ENCODE peak calls at places on chromosomes 13 and 19, in nine cellular contexts. One of them, this sample, is unnamed.
A peak's percentile ranks its signal among the peaks of the same experiment; 100 is the strongest.

GRCh38 chr13:64924401-64924800 is 2305.7 kb downstream of the PCDH9 start:
- DNase-seq in IMR-90: no peak
- DNase-seq in tibial nerve: no peak
- DNase-seq in A549: no peak
- DNase-seq in endothelial cell of umbilical vein: no peak
- DNase-seq in tibial artery: no peak
- DNase-seq in H9: no peak
- DNase-seq in left lung: no peak
- DNase-seq in colonic mucosa: no peak
- DNase-seq in this sample: no peak

GRCh38 chr19:18304496-18305312 is 18.2 kb downstream of the LSM4 start:
- DNase-seq in endothelial cell of umbilical vein: peak; percentile 83
- DNase-seq in colonic mucosa: peak; percentile 67
- DNase-seq in H9: peak; percentile 65
- DNase-seq in IMR-90: peak; percentile 83
- DNase-seq in A549: peak; percentile 79
- DNase-seq in tibial nerve: peak; percentile 77
- DNase-seq in tibial artery: peak; percentile 97
- DNase-seq in left lung: peak; percentile 86
- DNase-seq in this sample: peak; percentile 91

GRCh38 chr13:44414771-44415170 is 41.1 kb downstream of the SERP2 start:
- DNase-seq in IMR-90: no peak
- DNase-seq in A549: no peak
- DNase-seq in H9: no peak
- DNase-seq in colonic mucosa: no peak
- DNase-seq in left lung: no peak
- DNase-seq in endothelial cell of umbilical vein: no peak
- DNase-seq in tibial artery: no peak
- DNase-seq in tibial nerve: no peak
- DNase-seq in this sample: no peak

GRCh38 chr13:33060815-33061214 is 44.6 kb downstream of the KL start:
- DNase-seq in endothelial cell of umbilical vein: no peak
- DNase-seq in A549: no peak
- DNase-seq in left lung: no peak
- DNase-seq in colonic mucosa: no peak
- DNase-seq in tibial artery: no peak
- DNase-seq in tibial nerve: no peak
- DNase-seq in IMR-90: no peak
- DNase-seq in H9: no peak
- DNase-seq in this sample: no peak

GRCh38 chr13:109007946-109008345 is 378.5 kb downstream of the MYO16 start:
- DNase-seq in colonic mucosa: no peak
- DNase-seq in IMR-90: peak; percentile 29
- DNase-seq in left lung: no peak
- DNase-seq in tibial nerve: no peak
- DNase-seq in H9: no peak
- DNase-seq in A549: no peak
- DNase-seq in endothelial cell of umbilical vein: no peak
- DNase-seq in tibial artery: no peak
- DNase-seq in this sample: no peak

GRCh38 chr13:96817336-96817941 is 176.8 kb downstream of the OXGR1 start:
- DNase-seq in tibial nerve: no peak
- DNase-seq in left lung: no peak
- DNase-seq in colonic mucosa: no peak
- DNase-seq in A549: peak; percentile 8
- DNase-seq in IMR-90: peak; percentile 10
- DNase-seq in tibial artery: no peak
- DNase-seq in H9: no peak
- DNase-seq in endothelial cell of umbilical vein: peak; percentile 10
- DNase-seq in this sample: no peak

GRCh38 chr19:40265055-40265762 is 19.9 kb downstream of the AKT2 start:
- DNase-seq in tibial nerve: no peak
- DNase-seq in colonic mucosa: no peak
- DNase-seq in endothelial cell of umbilical vein: no peak
- DNase-seq in left lung: no peak
- DNase-seq in H9: no peak
- DNase-seq in tibial artery: no peak
- DNase-seq in IMR-90: no peak
- DNase-seq in A549: no peak
- DNase-seq in this sample: no peak

GRCh38 chr13:46586766-46587509 is 34.0 kb downstream of the LRCH1 start:
- DNase-seq in tibial artery: no peak
- DNase-seq in H9: no peak
- DNase-seq in tibial nerve: no peak
- DNase-seq in colonic mucosa: no peak
- DNase-seq in A549: no peak
- DNase-seq in left lung: no peak
- DNase-seq in IMR-90: no peak
- DNase-seq in endothelial cell of umbilical vein: no peak
- DNase-seq in this sample: no peak

GRCh38 chr13:35699805-35700204 is 223.3 kb upstream of the MAB21L1 start:
- DNase-seq in IMR-90: peak; percentile 66
- DNase-seq in tibial nerve: no peak
- DNase-seq in endothelial cell of umbilical vein: no peak
- DNase-seq in H9: no peak
- DNase-seq in A549: no peak
- DNase-seq in colonic mucosa: no peak
- DNase-seq in left lung: no peak
- DNase-seq in tibial artery: no peak
- DNase-seq in this sample: no peak

GRCh38 chr13:34156841-34157365 is 339.0 kb downstream of the RFC3 start:
- DNase-seq in endothelial cell of umbilical vein: peak; percentile 99
- DNase-seq in H9: peak; percentile 59
- DNase-seq in tibial artery: peak; percentile 89
- DNase-seq in A549: peak; percentile 95
- DNase-seq in colonic mucosa: peak; percentile 81
- DNase-seq in IMR-90: peak; percentile 95
- DNase-seq in tibial nerve: peak; percentile 16
- DNase-seq in left lung: peak; percentile 82
- DNase-seq in this sample: peak; percentile 80

GRCh38 chr19:38993271-38993670 is 17.7 kb upstream of the FBXO17 start:
- DNase-seq in left lung: no peak
- DNase-seq in endothelial cell of umbilical vein: peak; percentile 62
- DNase-seq in IMR-90: peak; percentile 74
- DNase-seq in A549: peak; percentile 68
- DNase-seq in colonic mucosa: no peak
- DNase-seq in H9: no peak
- DNase-seq in tibial artery: no peak
- DNase-seq in tibial nerve: no peak
- DNase-seq in this sample: no peak

GRCh38 chr19:36916991-36917390 is 859 bp downstream of the ZNF568 start:
- DNase-seq in left lung: no peak
- DNase-seq in IMR-90: peak; percentile 33
- DNase-seq in tibial nerve: no peak
- DNase-seq in A549: peak; percentile 9
- DNase-seq in H9: no peak
- DNase-seq in endothelial cell of umbilical vein: no peak
- DNase-seq in colonic mucosa: no peak
- DNase-seq in tibial artery: no peak
- DNase-seq in this sample: no peak

GRCh38 chr19:27776020-27776419 is 1436.9 kb downstream of the UQCRFS1 start:
- DNase-seq in IMR-90: peak; percentile 31
- DNase-seq in tibial artery: no peak
- DNase-seq in H9: peak; percentile 39
- DNase-seq in A549: peak; percentile 84
- DNase-seq in endothelial cell of umbilical vein: no peak
- DNase-seq in colonic mucosa: no peak
- DNase-seq in tibial nerve: no peak
- DNase-seq in left lung: no peak
- DNase-seq in this sample: no peak

GRCh38 chr19:45102481-45102880 is 9.5 kb downstream of the PPP1R37 start:
- DNase-seq in colonic mucosa: no peak
- DNase-seq in endothelial cell of umbilical vein: no peak
- DNase-seq in tibial artery: no peak
- DNase-seq in left lung: no peak
- DNase-seq in H9: no peak
- DNase-seq in IMR-90: no peak
- DNase-seq in tibial nerve: no peak
- DNase-seq in A549: no peak
- DNase-seq in this sample: no peak

GRCh38 chr19:45100202-45100600 is 7.2 kb downstream of the PPP1R37 start:
- DNase-seq in left lung: no peak
- DNase-seq in tibial nerve: no peak
- DNase-seq in IMR-90: no peak
- DNase-seq in A549: no peak
- DNase-seq in tibial artery: no peak
- DNase-seq in colonic mucosa: no peak
- DNase-seq in endothelial cell of umbilical vein: no peak
- DNase-seq in H9: no peak
- DNase-seq in this sample: no peak

GRCh38 chr19:45099465-45100201 is 6.7 kb downstream of the PPP1R37 start:
- DNase-seq in tibial artery: no peak
- DNase-seq in colonic mucosa: no peak
- DNase-seq in H9: no peak
- DNase-seq in IMR-90: peak; percentile 46
- DNase-seq in tibial nerve: no peak
- DNase-seq in A549: no peak
- DNase-seq in left lung: no peak
- DNase-seq in endothelial cell of umbilical vein: no peak
- DNase-seq in this sample: no peak

GRCh38 chr19:45101796-45102195 is 8.8 kb downstream of the PPP1R37 start:
- DNase-seq in endothelial cell of umbilical vein: no peak
- DNase-seq in A549: no peak
- DNase-seq in colonic mucosa: no peak
- DNase-seq in IMR-90: no peak
- DNase-seq in tibial nerve: no peak
- DNase-seq in tibial artery: no peak
- DNase-seq in H9: no peak
- DNase-seq in left lung: no peak
- DNase-seq in this sample: no peak

DNA sequence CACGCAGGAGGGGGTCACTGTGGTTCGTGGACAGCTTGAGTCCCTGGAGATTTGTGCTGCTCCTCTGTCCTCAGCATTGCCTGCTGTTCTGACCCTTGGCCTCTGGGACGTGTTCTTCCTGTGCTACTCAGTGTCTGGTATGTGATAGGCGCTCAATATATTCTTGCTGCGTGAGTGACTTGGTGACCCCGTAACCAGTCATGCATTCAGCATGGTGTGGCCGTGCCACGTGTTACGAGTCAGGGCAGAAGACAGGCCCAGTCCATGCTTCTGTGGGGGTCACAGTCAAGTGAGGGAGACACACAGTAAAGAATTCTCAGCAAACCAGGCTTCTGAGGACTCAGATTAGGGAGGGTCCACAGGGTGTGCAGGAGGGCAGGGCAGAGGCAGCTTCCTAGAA is 7.8 kb downstream of the PPP1R37 start:
- DNase-seq in endothelial cell of umbilical vein: no peak
- DNase-seq in colonic mucosa: no peak
- DNase-seq in IMR-90: peak; percentile 69
- DNase-seq in tibial nerve: no peak
- DNase-seq in left lung: no peak
- DNase-seq in A549: no peak
- DNase-seq in tibial artery: no peak
- DNase-seq in H9: no peak
- DNase-seq in this sample: no peak
- H3K4me1 ChIP-seq in endothelial cell of umbilical vein: peaks cover 17% of the 10 kb centered on the region
- H3K4me1 ChIP-seq in colonic mucosa: peaks cover 16% of the 10 kb centered on the region
- H3K4me1 ChIP-seq in IMR-90: peaks cover 39% of the 10 kb centered on the region
- H3K4me1 ChIP-seq in tibial nerve: peaks cover 38% of the 10 kb centered on the region
- H3K4me1 ChIP-seq in left lung: peaks cover 55% of the 10 kb centered on the region
- H3K4me1 ChIP-seq in A549: peaks cover 48% of the 10 kb centered on the region
- H3K4me1 ChIP-seq in tibial artery: peaks cover 70% of the 10 kb centered on the region
- H3K4me1 ChIP-seq in H9: no peaks in the 10 kb centered on the region
- H3K4me1 ChIP-seq in this sample: peaks cover 56% of the 10 kb centered on the region

GRCh38 chr13:25756916-25757315 is 294.9 kb downstream of the SHISA2 start:
- DNase-seq in tibial nerve: no peak
- DNase-seq in tibial artery: no peak
- DNase-seq in colonic mucosa: no peak
- DNase-seq in H9: no peak
- DNase-seq in IMR-90: no peak
- DNase-seq in endothelial cell of umbilical vein: no peak
- DNase-seq in A549: no peak
- DNase-seq in left lung: no peak
- DNase-seq in this sample: no peak
- TF ChIP-seq CTCF in tibial nerve: no peak
- TF ChIP-seq CTCF in tibial artery: no peak
- TF ChIP-seq CTCF in colonic mucosa: no peak
- TF ChIP-seq CTCF in H9: peak; percentile 52
- TF ChIP-seq CTCF in IMR-90: no peak
- TF ChIP-seq CTCF in endothelial cell of umbilical vein: no peak
- TF ChIP-seq CTCF in A549: no peak
- TF ChIP-seq CTCF in left lung: no peak
- TF ChIP-seq CTCF in this sample: no peak

DNA sequence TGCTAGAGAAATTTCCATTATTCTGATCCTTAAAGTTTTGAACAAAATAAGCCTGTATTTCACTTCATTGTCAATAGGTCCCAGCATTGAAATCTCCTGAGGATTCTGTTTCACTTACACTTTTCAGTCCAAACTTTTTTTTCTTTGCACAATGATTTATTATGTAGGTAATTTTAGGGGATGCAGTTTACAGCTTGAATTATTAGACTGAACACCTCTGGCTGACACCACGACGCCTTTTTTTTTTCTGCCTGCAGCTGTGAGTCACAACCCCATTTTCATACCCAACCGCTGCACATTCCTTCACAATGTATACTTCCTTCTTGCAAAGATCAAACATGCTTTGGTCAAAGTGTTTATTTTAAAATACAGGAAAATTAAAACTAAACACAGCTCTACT is 11.3 kb downstream of the ZIC2 start:
- DNase-seq in A549: no peak
- DNase-seq in colonic mucosa: no peak
- DNase-seq in left lung: no peak
- DNase-seq in tibial nerve: no peak
- DNase-seq in IMR-90: no peak
- DNase-seq in endothelial cell of umbilical vein: no peak
- DNase-seq in tibial artery: no peak
- DNase-seq in H9: no peak
- DNase-seq in this sample: no peak
- H3K27ac ChIP-seq in A549: no peak overlapping the region
- H3K27ac ChIP-seq in colonic mucosa: no peak overlapping the region
- H3K27ac ChIP-seq in left lung: no peak overlapping the region
- H3K27ac ChIP-seq in tibial nerve: no peak overlapping the region
- H3K27ac ChIP-seq in IMR-90: no peak overlapping the region
- H3K27ac ChIP-seq in endothelial cell of umbilical vein: no peak overlapping the region
- H3K27ac ChIP-seq in tibial artery: no peak overlapping the region
- H3K27ac ChIP-seq in H9: no peak overlapping the region
- H3K27ac ChIP-seq in this sample: no peak overlapping the region

DNA sequence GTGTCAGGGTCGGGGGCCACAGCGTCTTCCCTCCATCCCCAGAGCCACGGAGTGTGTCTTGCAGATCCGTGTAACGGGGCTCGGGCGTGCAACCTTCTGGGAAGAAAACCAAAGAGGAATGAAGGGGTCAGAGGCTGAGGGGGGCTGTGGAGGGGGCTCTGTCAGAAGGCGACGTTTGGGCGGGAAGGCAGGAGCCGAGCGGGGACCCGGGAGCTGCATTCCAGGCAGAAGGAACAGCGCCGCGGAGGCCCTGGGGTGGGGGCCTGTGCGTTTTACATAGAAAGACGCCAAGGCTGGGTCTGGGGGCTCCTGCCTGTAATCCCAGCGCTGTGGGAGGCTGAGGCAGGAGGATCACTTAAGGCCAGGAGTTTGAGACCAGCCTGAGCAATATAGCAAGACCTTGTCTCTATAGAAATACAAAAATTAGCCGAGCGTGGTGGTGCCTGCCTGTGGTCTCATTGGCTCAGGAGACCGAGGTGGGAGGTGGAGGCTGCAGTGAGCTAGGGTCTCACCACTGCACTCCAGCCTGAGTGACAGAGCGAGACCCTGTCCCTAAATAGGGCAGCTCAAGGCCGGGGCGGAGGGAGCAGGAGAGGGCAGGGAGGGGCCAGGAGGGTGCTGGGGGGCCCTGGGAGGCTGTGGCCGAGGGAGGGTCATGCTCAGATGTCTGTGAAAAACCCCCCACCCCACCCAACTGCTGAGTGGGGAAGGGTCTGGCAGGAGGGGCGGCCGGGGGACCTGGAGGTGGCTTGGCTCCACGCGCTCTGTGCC is 27.9 kb downstream of the ARID3A start:
- DNase-seq in H9: peak; percentile 49
- DNase-seq in IMR-90: no peak
- DNase-seq in tibial nerve: no peak
- DNase-seq in tibial artery: no peak
- DNase-seq in endothelial cell of umbilical vein: no peak
- DNase-seq in A549: no peak
- DNase-seq in colonic mucosa: no peak
- DNase-seq in left lung: no peak
- DNase-seq in this sample: no peak
- H3K4me1 ChIP-seq in H9: peaks cover 3% of the 10 kb centered on the region
- H3K4me1 ChIP-seq in IMR-90: peaks cover 36% of the 10 kb centered on the region
- H3K4me1 ChIP-seq in tibial nerve: peaks cover 6% of the 10 kb centered on the region
- H3K4me1 ChIP-seq in tibial artery: no peaks in the 10 kb centered on the region
- H3K4me1 ChIP-seq in endothelial cell of umbilical vein: peaks cover 4% of the 10 kb centered on the region
- H3K4me1 ChIP-seq in A549: peaks cover 30% of the 10 kb centered on the region
- H3K4me1 ChIP-seq in colonic mucosa: peaks cover 19% of the 10 kb centered on the region
- H3K4me1 ChIP-seq in left lung: peaks cover 37% of the 10 kb centered on the region
- H3K4me1 ChIP-seq in this sample: peaks cover 11% of the 10 kb centered on the region

This sample was measured in upper lobe of right lung.